ENCODE peak calls at places on chromosome 10, in four cellular contexts. U is HepG2, F is K562, M is GM12878. V is an unnamed sample.

GRCh38 chr10:69004821-69005220 is 16.2 kb downstream of the KIFBP start:
- DNase-seq in F (no peak), M (no peak), U (peak; percentile 17), V (no peak)

GRCh38 chr10:62761115-62761514 is 43.4 kb upstream of the ADO start:
- DNase-seq in U (no peak), M (no peak), F (no peak), V (no peak)

GRCh38 chr10:79303631-79304478 is 43.4 kb upstream of the PPIF start:
- DNase-seq in U (no peak), M (no peak), F (no peak), V (no peak)

GRCh38 chr10:114087655-114088054 is 44.0 kb downstream of the ADRB1 start:
- DNase-seq in U (no peak), M (no peak), F (no peak), V (no peak)

GRCh38 chr10:9636206-9636605 is 1381.5 kb upstream of the CELF2 start:
- DNase-seq in M (no peak), F (no peak), U (no peak), V (no peak)

GRCh38 chr10:62047960-62048383 is 146.5 kb downstream of the ARID5B start:
- DNase-seq in U (peak; percentile 25), F (no peak), M (no peak), V (no peak)

GRCh38 chr10:121378402-121378801 is 219.8 kb downstream of the FGFR2 start:
- DNase-seq in F (no peak), M (no peak), U (no peak), V (no peak)

GRCh38 chr10:100637785-100638184 is 102.0 kb downstream of the HIF1AN start:
- DNase-seq in F (peak; percentile 58), U (peak; percentile 35), M (no peak), V (peak; percentile 83)

GRCh38 chr10:69364232-69364631 is 52.5 kb downstream of the TACR2 start:
- DNase-seq in M (no peak), F (no peak), U (no peak), V (no peak)

GRCh38 chr10:110600487-110601101 is 33.1 kb downstream of the SMC3 start:
- DNase-seq in F (peak; percentile 21), U (peak; percentile 62), M (no peak), V (peak; percentile 63)

GRCh38 chr10:24444337-24444736 is 235.4 kb downstream of the KIAA1217 start:
- DNase-seq in M (no peak), F (no peak), U (no peak), V (no peak)

GRCh38 chr10:109412353-109412752 is 511.0 kb downstream of the XPNPEP1 start:
- DNase-seq in M (no peak), F (no peak), U (no peak), V (no peak)

GRCh38 chr10:12825255-12825654 is 176.3 kb downstream of the CCDC3 start:
- DNase-seq in F (no peak), U (no peak), M (no peak), V (no peak)

GRCh38 chr10:76082956-76083355 is 651.5 kb downstream of the LRMDA start:
- DNase-seq in U (no peak), F (no peak), M (no peak), V (no peak)

GRCh38 chr10:31647861-31648260 is 280.8 kb downstream of the ARHGAP12 start:
- DNase-seq in F (no peak), M (no peak), U (no peak), V (no peak)

GRCh38 chr10:120369831-120370230 is 87.2 kb upstream of the PLPP4 start:
- DNase-seq in F (no peak), M (no peak), U (no peak), V (no peak)

GRCh38 chr10:31081937-31082635 is 50.4 kb upstream of the ZNF438 start:
- DNase-seq in M (no peak), U (no peak), F (no peak), V (no peak)

GRCh38 chr10:70296406-70296899 is 12.6 kb upstream of the NPFFR1 start:
- DNase-seq in M (no peak), F (peak; percentile 74), U (no peak), V (no peak)

GRCh38 chr10:118979661-118980060 is 49.9 kb upstream of the NANOS1 start:
- DNase-seq in U (no peak), M (no peak), F (no peak), V (no peak)

GRCh38 chr10:31209523-31209922 is 109.5 kb upstream of the ZEB1 start:
- DNase-seq in U (no peak), F (no peak), M (no peak), V (no peak)

GRCh38 chr10:123087348-123087747 is 48.4 kb upstream of the HMX3 start:
- DNase-seq in M (no peak), U (no peak), F (no peak), V (no peak)

GRCh38 chr10:78470267-78471103 is 436.8 kb downstream of the RPS24 start:
- DNase-seq in U (peak; percentile 28), M (no peak), F (no peak), V (no peak)

GRCh38 chr10:95864906-95865813 is 42.6 kb upstream of the CC2D2B start:
- DNase-seq in F (peak; percentile 32), M (peak; percentile 42), U (peak; percentile 76), V (peak; percentile 71)

GRCh38 chr10:102776779-102777417 is 33.1 kb downstream of the WBP1L start:
- DNase-seq in F (peak; percentile 73), U (peak; percentile 85), M (no peak), V (no peak)

GRCh38 chr10:79386637-79387465 is 39.6 kb downstream of the PPIF start:
- DNase-seq in U (no peak), M (no peak), F (no peak), V (no peak)

GRCh38 chr10:79181227-79181626 is 112.5 kb downstream of the ZMIZ1 start:
- DNase-seq in M (no peak), U (no peak), F (no peak), V (no peak)

GRCh38 chr10:91409869-91410637 is at the start of gene HECTD2:
- DNase-seq in U (peak; percentile 49), M (no peak), F (peak; percentile 82), V (peak; percentile 74)

GRCh38 chr10:119429771-119430170 is 112.7 kb downstream of the RGS10 start:
- DNase-seq in M (no peak), F (no peak), U (no peak), V (no peak)

GRCh38 chr10:55793024-55793423 is 568.0 kb downstream of the ZWINT start:
- DNase-seq in U (no peak), M (no peak), F (no peak), V (no peak)

GRCh38 chr10:29993319-29993876 is 66.0 kb downstream of the JCAD start:
- DNase-seq in F (no peak), M (no peak), U (no peak), V (no peak)

GRCh38 chr10:87054373-87055295 is 34.5 kb downstream of the FAM25A start:
- DNase-seq in U (no peak), M (no peak), F (no peak), V (peak; percentile 12)

GRCh38 chr10:32983333-32983909 is 25.4 kb upstream of the ITGB1 start:
- DNase-seq in U (peak; percentile 77), F (no peak), M (no peak), V (no peak)
- TF ChIP-seq SP1 in U (no peak), F (no peak), M (no peak), V (no peak)

GRCh38 chr10:377228-377627 is 242.0 kb downstream of the ZMYND11 start:
- DNase-seq in M (no peak), F (no peak), U (no peak), V (no peak)
- TF ChIP-seq BHLHE40 in M (no peak), F (no peak), U (no peak), V (no peak)

DNA sequence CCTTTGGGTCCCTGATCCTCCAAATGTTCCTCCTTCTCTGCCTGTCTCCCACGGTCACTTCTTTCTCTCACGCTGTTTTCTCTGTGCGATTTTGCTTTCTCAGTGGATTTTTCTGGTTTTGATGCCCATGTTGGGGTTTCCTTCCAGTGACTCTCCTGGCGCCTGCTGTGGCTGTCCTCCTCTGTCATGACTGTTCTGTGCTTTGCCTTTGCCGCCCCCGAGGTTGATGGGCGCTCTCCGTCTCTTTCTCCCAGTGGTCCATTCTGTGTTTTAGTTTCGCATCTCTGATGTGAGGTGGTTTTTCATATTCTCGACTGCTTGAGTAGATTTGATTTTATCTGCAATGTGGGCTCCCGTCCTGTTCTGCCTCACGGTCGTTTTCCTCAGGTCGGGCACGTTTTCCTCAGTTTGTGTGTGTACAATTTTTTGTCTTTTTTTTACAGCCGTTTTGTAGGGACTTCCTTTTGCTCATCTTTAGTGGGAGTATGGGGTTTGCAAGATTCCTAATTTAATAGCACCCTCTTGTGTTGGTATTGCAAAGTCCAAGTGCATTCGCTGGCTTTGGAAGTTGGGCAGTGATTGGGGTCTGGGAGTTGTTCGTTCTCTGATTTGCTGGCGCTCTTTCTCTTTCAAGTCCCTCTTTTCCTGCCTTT is 100.0 kb downstream of the INPP5A start:
- DNase-seq in U (peak; percentile 59), F (peak; percentile 20), M (peak; percentile 43), V (peak; percentile 81)
- TF ChIP-seq SP1 in U (no peak), F (no peak), M (no peak), V (no peak)

GRCh38 chr10:71765907-71766716 is 7.2 kb downstream of the VSIR start:
- DNase-seq in M (no peak), F (no peak), U (no peak), V (no peak)

GRCh38 chr10:71765176-71765906 is 8.0 kb downstream of the VSIR start:
- DNase-seq in F (no peak), M (no peak), U (peak; percentile 15), V (no peak)

GRCh38 chr10:71767420-71768035 is 5.8 kb downstream of the VSIR start:
- DNase-seq in F (no peak), M (no peak), U (peak; percentile 42), V (no peak)

GRCh38 chr10:71769279-71769823 is 4.0 kb downstream of the VSIR start:
- DNase-seq in F (no peak), U (no peak), M (peak; percentile 80), V (no peak)

GRCh38 chr10:71766717-71767419 is 6.5 kb downstream of the VSIR start:
- DNase-seq in F (peak; percentile 76), M (no peak), U (peak; percentile 92), V (no peak)
- TF ChIP-seq BHLHE40 in F (peak; percentile 63), M (no peak), U (no peak), V (no peak)

DNA sequence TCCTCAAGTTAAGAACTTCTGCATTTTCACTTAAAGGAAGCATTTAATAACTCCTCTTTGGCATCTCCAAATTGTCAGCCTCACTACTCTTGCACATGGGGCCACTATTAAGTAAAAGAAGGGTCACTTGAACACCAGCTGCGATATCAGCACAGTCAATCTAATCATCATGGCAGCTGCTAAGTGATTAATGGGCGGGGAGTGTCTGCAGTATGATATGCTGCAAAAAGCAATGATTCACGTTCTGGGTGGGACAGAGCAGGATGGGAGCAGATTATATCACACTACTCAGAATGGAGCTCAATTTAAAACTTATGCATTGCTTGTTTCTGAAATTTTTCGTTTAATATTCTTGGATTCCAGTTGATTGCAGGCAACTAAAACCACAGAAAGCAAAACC is 447.4 kb upstream of the PFKP start:
- DNase-seq in M (no peak), F (no peak), U (no peak), V (no peak)
- TF ChIP-seq SP1 in M (no peak), F (no peak), U (no peak), V (no peak)

GRCh38 chr10:44177610-44178009 is 207.3 kb downstream of the CXCL12 start:
- DNase-seq in U (no peak), F (no peak), M (no peak), V (no peak)
- TF ChIP-seq BHLHE40 in U (no peak), F (no peak), M (no peak), V (no peak)